ENCODE peak calls at places on chromosomes 5 and 9, in four cellular contexts. I, K, F and L are unnamed samples.

GRCh38 chr9:84305452-84306131 is 35.0 kb downstream of the SLC28A3 start:
- DNase-seq in I (no peak), F (no peak), K (no peak), L (no peak)

GRCh38 chr9:3080951-3081350 is 237.1 kb upstream of the PUM3 start:
- DNase-seq in I (no peak), F (no peak), K (no peak), L (no peak)

GRCh38 chr9:3887798-3888495 is 362.1 kb upstream of the RFX3 start:
- DNase-seq in F (no peak), I (no peak), K (no peak), L (no peak)

GRCh38 chr9:35861161-35861897 is 8.9 kb downstream of the OR13J1 start:
- DNase-seq in K (no peak), F (no peak), I (no peak), L (no peak)

GRCh38 chr5:74082504-74082903 is 456.5 kb downstream of the ARHGEF28 start:
- DNase-seq in K (no peak), I (no peak), F (no peak), L (no peak)

GRCh38 chr9:116278326-116278725 is 124.7 kb downstream of the PAPPA start:
- DNase-seq in F (no peak), K (no peak), I (no peak), L (no peak)

GRCh38 chr5:96333397-96333790 is 99.7 kb downstream of the PCSK1 start:
- DNase-seq in I (no peak), K (no peak), F (no peak), L (no peak)

GRCh38 chr5:99334936-99335335 is 406.1 kb upstream of the CHD1 start:
- DNase-seq in K (no peak), I (no peak), F (no peak), L (no peak)

GRCh38 chr9:32926901-32927300 is 74.5 kb downstream of the APTX start:
- DNase-seq in K (no peak), I (no peak), F (no peak), L (no peak)

GRCh38 chr5:55230086-55230629 is 3.0 kb upstream of the MCIDAS start:
- DNase-seq in I (no peak), K (no peak), F (no peak), L (no peak)

GRCh38 chr5:55691265-55692105 is 20.6 kb downstream of the SLC38A9 start:
- DNase-seq in F (no peak), K (no peak), I (no peak), L (no peak)

GRCh38 chr5:44538831-44539539 is 149.8 kb upstream of the FGF10 start:
- DNase-seq in I (no peak), K (no peak), F (no peak), L (no peak)

GRCh38 chr9:76593011-76593347 is 134.0 kb downstream of the GCNT1 start:
- DNase-seq in F (peak), I (no peak), K (no peak), L (no peak)